ENCODE peak calls at places on chromosomes 12 and 14, in six cellular contexts. X, R, Y, K, H and L are unnamed samples.
A peak's percentile ranks its signal among the peaks of the same experiment; 100 is the strongest.

GRCh38 chr12:6437586-6437985 is 7.2 kb upstream of the CD27 start:
- DNase-seq in X (no peak), R (no peak), Y (no peak), K (no peak), H (no peak), L (no peak)

GRCh38 chr12:55686366-55687010 is 21.2 kb downstream of the ITGA7 start:
- DNase-seq in X (no peak), R (no peak), Y (no peak), K (peak; percentile 23), H (no peak), L (no peak)

GRCh38 chr14:53620325-53620716 is 336.3 kb downstream of the BMP4 start:
- DNase-seq in X (no peak), R (no peak), Y (no peak), K (no peak), H (no peak), L (no peak)

GRCh38 chr14:89503458-89503996 is 86.5 kb upstream of the FOXN3 start:
- DNase-seq in X (no peak), R (no peak), Y (no peak), K (no peak), H (no peak), L (no peak)

GRCh38 chr12:98696036-98696646 is 51.1 kb downstream of the APAF1 start:
- DNase-seq in X (no peak), R (no peak), Y (no peak), K (no peak), H (no peak), L (no peak)

GRCh38 chr14:61355892-61356325 is 34.5 kb downstream of the PRKCH start:
- DNase-seq in X (peak; percentile 61), R (peak; percentile 31), Y (no peak), K (peak; percentile 67), H (peak; percentile 94), L (no peak)

GRCh38 chr14:65961004-65961403 is 525.2 kb upstream of the CCDC196 start:
- DNase-seq in X (peak; percentile 37), R (peak; percentile 20), Y (peak; percentile 41), K (no peak), H (peak; percentile 42), L (peak; percentile 65)

GRCh38 chr14:61516957-61517356 is 178.4 kb upstream of the HIF1A start:
- DNase-seq in X (no peak), R (no peak), Y (no peak), K (no peak), H (no peak), L (no peak)

GRCh38 chr12:51687142-51687935 is 96.3 kb downstream of the SCN8A start:
- DNase-seq in X (no peak), R (no peak), Y (no peak), K (no peak), H (peak; percentile 33), L (peak; percentile 45)

GRCh38 chr12:126869644-126870043 is 1397.3 kb upstream of the TMEM132C start:
- DNase-seq in X (no peak), R (no peak), Y (no peak), K (no peak), H (no peak), L (no peak)

GRCh38 chr14:70972107-70972976 is 65.1 kb downstream of the PCNX1 start:
- DNase-seq in X (peak; percentile 88), R (peak; percentile 74), Y (peak; percentile 79), K (peak; percentile 85), H (peak; percentile 70), L (peak; percentile 72)

GRCh38 chr14:105891631-105892452 is 365.5 kb downstream of the TMEM121 start:
- DNase-seq in X (no peak), R (peak; percentile 10), Y (no peak), K (peak; percentile 52), H (no peak), L (no peak)

GRCh38 chr12:57149309-57149900 is 2.0 kb upstream of the LRP1-AS start:
- DNase-seq in X (peak; percentile 69), R (peak; percentile 82), Y (no peak), K (peak; percentile 94), H (no peak), L (peak; percentile 67)

GRCh38 chr12:128133321-128134050 is 133.5 kb upstream of the TMEM132C start:
- DNase-seq in X (no peak), R (no peak), Y (no peak), K (no peak), H (no peak), L (no peak)

GRCh38 chr12:15636060-15636890 is 152.9 kb downstream of the EPS8 start:
- DNase-seq in X (no peak), R (no peak), Y (no peak), K (no peak), H (no peak), L (no peak)

GRCh38 chr12:15634010-15634676 is 155.0 kb downstream of the EPS8 start:
- DNase-seq in X (no peak), R (no peak), Y (no peak), K (no peak), H (no peak), L (no peak)

GRCh38 chr12:15633201-15633600 is 156.0 kb downstream of the EPS8 start:
- DNase-seq in X (no peak), R (no peak), Y (no peak), K (no peak), H (no peak), L (no peak)

GRCh38 chr12:15632708-15633107 is 156.5 kb downstream of the EPS8 start:
- DNase-seq in X (no peak), R (no peak), Y (no peak), K (no peak), H (peak; percentile 55), L (no peak)

GRCh38 chr12:15638231-15638630 is 151.0 kb downstream of the EPS8 start:
- DNase-seq in X (no peak), R (no peak), Y (no peak), K (no peak), H (no peak), L (no peak)
- TF ChIP-seq CTCF in X (no peak), R (no peak), Y (no peak), K (no peak), H (no peak), L (no peak)

DNA sequence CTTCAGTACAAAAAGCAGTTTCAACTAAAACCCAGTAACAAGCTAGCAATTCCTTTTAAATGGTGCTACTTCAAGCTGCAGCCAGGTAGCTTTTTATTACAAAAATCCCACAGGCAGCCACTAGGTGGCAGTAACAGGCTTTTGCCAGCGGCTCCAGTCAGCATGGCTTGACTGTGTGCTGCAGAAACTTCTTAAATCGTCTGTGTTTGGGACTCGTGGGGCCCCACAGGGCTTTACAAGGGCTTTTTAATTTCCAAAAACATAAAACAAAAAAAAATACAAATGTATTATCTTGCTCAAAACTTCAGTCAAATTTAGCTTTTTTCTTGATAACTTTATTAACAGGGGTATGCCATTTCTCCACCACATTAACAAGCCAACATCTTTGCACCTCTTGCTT is 3.6 kb upstream of the CLEC4E start:
- DNase-seq in X (peak; percentile 64), R (no peak), Y (peak; percentile 87), K (peak; percentile 74), H (peak; percentile 44), L (no peak)
- H3K4me1 ChIP-seq in X (no peaks in the 10 kb centered on the region), R (peaks cover 3% of the 10 kb centered on the region), Y (peaks cover 18% of the 10 kb centered on the region), K (no peaks in the 10 kb centered on the region), H (no peaks in the 10 kb centered on the region), L (no peaks in the 10 kb centered on the region)

GRCh38 chr12:77540097-77540496 is 290.6 kb upstream of the NAV3 start:
- DNase-seq in X (no peak), R (no peak), Y (no peak), K (no peak), H (no peak), L (no peak)
- TF ChIP-seq CTCF in X (no peak), R (no peak), Y (no peak), K (no peak), H (no peak), L (no peak)

DNA sequence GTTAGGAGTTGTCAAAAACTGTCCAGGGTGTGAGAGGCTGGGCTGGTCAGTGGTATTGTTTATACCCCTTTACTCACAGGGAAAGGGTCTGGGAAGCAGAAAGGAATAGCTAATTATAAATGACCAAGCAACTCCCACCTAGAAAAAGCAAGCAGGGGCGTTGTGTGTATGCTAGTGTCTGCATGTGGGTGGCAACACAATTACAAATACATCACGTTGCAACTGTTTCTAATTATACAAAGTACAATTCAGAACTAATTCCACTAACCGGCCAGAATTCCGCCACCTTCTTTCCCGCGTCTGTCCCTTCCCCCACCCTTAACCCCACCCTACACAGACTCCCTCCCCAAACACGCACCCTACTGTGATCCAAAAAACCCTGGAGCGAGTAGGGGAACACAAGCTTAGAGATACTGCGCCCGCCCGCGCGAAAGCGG is 2.2 kb downstream of the DPF3 start:
- DNase-seq in X (no peak), R (no peak), Y (no peak), K (no peak), H (no peak), L (no peak)
- H3K4me1 ChIP-seq in X (peaks cover 3% of the 10 kb centered on the region), R (peaks cover 63% of the 10 kb centered on the region), Y (peaks cover 20% of the 10 kb centered on the region), K (peaks cover 23% of the 10 kb centered on the region), H (peaks cover 19% of the 10 kb centered on the region), L (peaks cover 10% of the 10 kb centered on the region)

GRCh38 chr14:87899228-87899627 is 93.8 kb downstream of the GALC start:
- DNase-seq in X (no peak), R (no peak), Y (no peak), K (no peak), H (no peak), L (no peak)

GRCh38 chr14:87901196-87901595 is 91.8 kb downstream of the GALC start:
- DNase-seq in X (no peak), R (no peak), Y (no peak), K (no peak), H (no peak), L (no peak)

GRCh38 chr14:87894920-87895319 is 98.1 kb downstream of the GALC start:
- DNase-seq in X (no peak), R (no peak), Y (no peak), K (no peak), H (no peak), L (no peak)

GRCh38 chr14:87898301-87898700 is 94.7 kb downstream of the GALC start:
- DNase-seq in X (no peak), R (no peak), Y (no peak), K (no peak), H (no peak), L (no peak)

DNA sequence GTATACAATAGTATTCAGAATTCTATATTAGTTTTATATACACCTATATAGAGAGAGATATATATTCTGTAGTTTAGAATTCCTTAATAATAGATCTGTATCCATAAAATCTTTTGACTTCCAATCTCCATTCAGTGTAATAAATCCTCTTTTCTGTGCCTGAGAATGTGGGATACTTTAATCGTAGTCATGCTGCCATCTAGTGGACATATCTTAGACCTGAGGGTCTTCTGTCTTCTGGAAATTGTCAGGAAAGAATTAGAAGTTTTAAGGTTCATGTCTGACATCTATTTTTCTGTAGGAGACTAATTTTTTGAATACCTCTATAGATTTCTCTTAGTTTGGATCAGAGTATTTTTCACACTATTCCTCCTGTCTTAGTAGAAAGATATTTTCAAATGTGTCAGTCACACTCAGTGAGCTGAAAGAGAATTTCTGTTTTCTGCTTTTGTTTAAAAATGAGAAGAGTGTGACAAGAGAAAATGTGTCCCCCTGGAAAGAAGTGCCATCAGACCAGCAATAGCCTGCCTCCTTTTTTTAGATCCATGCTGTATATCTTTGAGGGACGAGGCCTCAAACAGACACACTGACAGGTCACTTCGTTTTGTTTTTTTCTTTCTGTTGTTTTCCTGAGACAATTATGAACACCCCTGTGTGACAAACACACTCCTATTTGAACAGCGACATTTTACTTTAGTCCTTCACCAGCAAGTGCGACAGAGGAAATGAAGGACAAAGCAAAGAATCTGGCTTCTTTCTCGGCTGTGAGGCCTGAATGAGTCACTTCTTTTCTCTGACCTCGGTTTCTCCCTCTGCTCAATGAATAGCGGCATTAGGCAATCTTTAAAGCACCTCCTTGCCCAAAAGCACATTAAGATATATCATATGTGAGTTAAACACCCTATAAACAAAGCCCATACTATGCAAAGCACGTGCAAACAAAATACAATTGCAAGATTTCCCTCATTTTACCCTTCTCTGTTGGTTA is 96.3 kb downstream of the GALC start:
- DNase-seq in X (peak; percentile 31), R (no peak), Y (peak; percentile 59), K (no peak), H (peak; percentile 37), L (peak; percentile 20)
- TF ChIP-seq CTCF in X (peak; percentile 83), R (peak; percentile 83), Y (peak; percentile 95), K (peak; percentile 52), H (peak; percentile 68), L (no peak)